ENCODE peak calls at places on chromosomes 12 and 14, in ten cellular contexts. A is tibial artery; W is heart right ventricle; G is caudate nucleus; T is uterus; N is A549; H is CD4-positive, alpha-beta T cell; O is heart left ventricle; F is CD8-positive, alpha-beta T cell; D is OCI-LY7. E is an unnamed sample.

GRCh38 chr12:27981874-27982273 is 9.3 kb upstream of the PTHLH start:
- DNase-seq in A (no peak), W (no peak), G (no peak), T (no peak), N (no peak), H (no peak), O (no peak), F (no peak), D (no peak), E (no peak)

GRCh38 chr14:103204852-103205540 is 81.7 kb downstream of the TNFAIP2 start:
- DNase-seq in A (no peak), W (no peak), G (no peak), T (no peak), N (no peak), H (no peak), O (no peak), F (no peak), D (peak; percentile 36), E (no peak)

GRCh38 chr12:84698576-84699333 is 213.8 kb downstream of the SLC6A15 start:
- DNase-seq in A (no peak), W (no peak), G (no peak), T (no peak), N (no peak), H (no peak), O (no peak), F (no peak), D (no peak), E (no peak)

GRCh38 chr12:68483592-68484373 is 126.9 kb upstream of the RAP1B start:
- DNase-seq in A (no peak), W (no peak), G (no peak), T (no peak), N (no peak), H (no peak), O (no peak), F (no peak), D (no peak), E (no peak)

GRCh38 chr12:100329800-100330199 is 27.1 kb upstream of the SLC17A8 start:
- DNase-seq in A (no peak), W (no peak), G (no peak), T (no peak), N (no peak), H (no peak), O (no peak), F (no peak), D (peak; percentile 18), E (no peak)

GRCh38 chr12:6273931-6274687 is 36.4 kb upstream of the PLEKHG6 start:
- DNase-seq in A (no peak), W (peak; percentile 73), G (no peak), T (no peak), N (no peak), H (no peak), O (peak; percentile 48), F (no peak), D (no peak), E (no peak)

GRCh38 chr12:26125451-26126339 is 858 bp upstream of the BHLHE41 start:
- DNase-seq in A (peak; percentile 93), W (peak; percentile 74), G (peak; percentile 77), T (peak; percentile 80), N (peak; percentile 81), H (no peak), O (peak; percentile 81), F (peak; percentile 25), D (no peak), E (peak; percentile 47)

GRCh38 chr12:110304061-110304551 is 23.1 kb downstream of the ATP2A2 start:
- DNase-seq in A (no peak), W (no peak), G (no peak), T (no peak), N (no peak), H (no peak), O (no peak), F (no peak), D (no peak), E (no peak)

GRCh38 chr12:25496098-25496587 is 56.9 kb downstream of the LMNTD1 start:
- DNase-seq in A (no peak), W (no peak), G (no peak), T (no peak), N (no peak), H (no peak), O (no peak), F (no peak), D (no peak), E (no peak)

GRCh38 chr14:92103363-92103762 is 3.0 kb downstream of the ATXN3 start:
- DNase-seq in A (no peak), W (no peak), G (no peak), T (no peak), N (no peak), H (no peak), O (no peak), F (no peak), D (no peak), E (no peak)

GRCh38 chr12:79421236-79421740 is 269.5 kb downstream of the PAWR start:
- DNase-seq in A (no peak), W (no peak), G (no peak), T (no peak), N (no peak), H (no peak), O (no peak), F (no peak), D (no peak), E (no peak)
- H3K27ac ChIP-seq in A (no peak overlapping the region), W (no peak overlapping the region), G (no peak overlapping the region), T (peak overlapping the region; percentile 87), N (peak overlapping the region; percentile 35), H (no peak overlapping the region), O (no peak overlapping the region), F (no peak overlapping the region), D (no peak overlapping the region), E (no peak overlapping the region)

GRCh38 chr14:104326848-104327247 is 188.5 kb downstream of the KIF26A start:
- DNase-seq in A (peak; percentile 32), W (no peak), G (no peak), T (no peak), N (no peak), H (no peak), O (no peak), F (no peak), D (no peak), E (no peak)
- H3K27ac ChIP-seq in A (no peak overlapping the region), W (no peak overlapping the region), G (no peak overlapping the region), T (no peak overlapping the region), N (no peak overlapping the region), H (no peak overlapping the region), O (no peak overlapping the region), F (no peak overlapping the region), D (no peak overlapping the region), E (no peak overlapping the region)

DNA sequence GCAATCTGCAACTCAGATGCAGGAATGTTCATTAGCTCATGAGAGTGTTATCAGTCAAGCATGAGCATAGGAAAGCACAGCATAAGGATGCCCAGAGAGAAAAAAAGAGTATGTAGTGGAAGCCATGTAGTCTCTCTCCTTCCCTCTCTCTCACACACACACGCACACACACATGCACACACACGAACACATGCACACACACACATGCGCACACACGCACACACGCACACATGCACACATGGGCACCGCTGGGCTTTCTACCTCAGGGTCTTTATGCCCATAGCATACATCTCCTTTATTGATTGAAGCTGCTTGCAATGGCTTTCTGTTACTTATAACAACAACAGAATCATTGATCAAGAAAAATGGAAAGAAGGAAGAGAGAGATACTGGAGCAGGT is 240.9 kb downstream of the ETNK1 start:
- DNase-seq in A (no peak), W (no peak), G (no peak), T (no peak), N (no peak), H (no peak), O (no peak), F (no peak), D (no peak), E (no peak)
- H3K27ac ChIP-seq in A (no peak overlapping the region), W (no peak overlapping the region), G (no peak overlapping the region), T (no peak overlapping the region), N (no peak overlapping the region), H (no peak overlapping the region), O (no peak overlapping the region), F (no peak overlapping the region), D (no peak overlapping the region), E (no peak overlapping the region)

DNA sequence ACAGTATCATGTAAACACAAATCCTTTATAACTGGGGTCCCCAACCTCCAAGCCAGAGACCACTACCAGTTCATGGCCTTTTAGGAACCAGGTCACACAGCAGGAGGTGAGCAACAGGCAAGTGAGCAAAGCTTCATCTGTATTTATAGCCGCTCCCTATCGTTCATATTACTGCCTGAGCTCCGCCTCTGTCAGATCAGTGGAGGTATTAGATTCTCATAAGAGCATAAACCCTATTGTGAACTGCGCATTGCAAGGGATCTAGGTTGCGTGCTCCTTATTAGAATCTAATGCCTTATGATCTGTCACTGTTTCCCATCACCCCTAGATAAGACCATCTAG is 49.9 kb downstream of the LRP6 start:
- DNase-seq in A (no peak), W (no peak), G (no peak), T (no peak), N (no peak), H (no peak), O (no peak), F (no peak), D (no peak), E (no peak)
- H3K27ac ChIP-seq in A (no peak overlapping the region), W (no peak overlapping the region), G (no peak overlapping the region), T (peak overlapping the region; percentile 16), N (peak overlapping the region; percentile 98), H (no peak overlapping the region), O (no peak overlapping the region), F (no peak overlapping the region), D (no peak overlapping the region), E (no peak overlapping the region)

DNA sequence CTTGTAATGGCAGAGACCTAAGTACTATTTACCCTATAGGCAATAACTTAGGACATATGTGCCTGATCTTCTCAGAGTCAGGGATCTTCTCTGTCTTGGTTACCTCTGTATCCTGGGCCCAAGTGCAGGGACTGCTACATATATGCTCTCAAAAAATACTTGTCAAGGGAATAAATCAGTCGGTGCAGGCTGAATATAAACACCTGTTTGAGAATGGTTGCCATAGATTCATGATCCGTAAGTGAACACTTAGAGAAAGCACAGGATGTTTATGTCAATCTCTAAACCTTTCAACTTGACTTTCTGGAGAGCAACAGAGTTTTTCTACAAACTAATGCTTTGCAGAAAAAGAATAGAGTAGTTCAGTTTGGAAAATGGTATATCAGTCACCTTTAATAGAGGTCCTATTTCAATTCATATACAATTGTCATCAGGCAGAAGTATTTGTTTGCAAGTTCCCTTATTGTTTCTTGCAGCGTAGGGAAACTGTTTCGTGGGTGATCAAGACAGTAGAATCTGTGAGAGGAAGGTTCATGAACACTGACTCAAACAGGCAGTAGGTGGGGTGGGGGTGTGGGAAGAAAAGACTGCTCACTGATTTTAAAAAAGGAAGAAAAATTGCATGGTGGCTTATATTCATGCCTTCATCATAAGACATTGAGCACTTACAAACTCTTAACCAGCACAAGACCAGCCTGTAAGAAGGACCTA is 6.0 kb upstream of the UBE2N start:
- DNase-seq in A (no peak), W (no peak), G (no peak), T (no peak), N (no peak), H (no peak), O (no peak), F (peak; percentile 27), D (no peak), E (no peak)
- H3K27ac ChIP-seq in A (no peak overlapping the region), W (no peak overlapping the region), G (no peak overlapping the region), T (no peak overlapping the region), N (no peak overlapping the region), H (peak overlapping the region; percentile 63), O (no peak overlapping the region), F (peak overlapping the region; percentile 53), D (no peak overlapping the region), E (no peak overlapping the region)

E was measured in thoracic aorta.